ENCODE peak calls at places on chromosome 18, in nine cellular contexts. Q is HTR-8/SVneo, E is neuronal stem cell, M is left ventricle myocardium inferior, T is C1 segment of cervical spinal cord, D is NCI-H526, Y is ecto neural progenitor cell, V is NCI-H1417, O is Right ventricle myocardium inferior. K is an unnamed sample.

GRCh38 chr18:23669804-23670203 is 7.1 kb upstream of the ANKRD29 start:
- DNase-seq in D (no peak), M (no peak), Y (no peak), O (no peak), V (peak), E (no peak), Q (no peak), T (no peak), K (no peak)

GRCh38 chr18:44796505-44797198 is 116.0 kb downstream of the SETBP1 start:
- DNase-seq in Q (no peak), E (no peak), O (no peak), T (no peak), Y (no peak), V (no peak), M (no peak), D (no peak), K (no peak)

GRCh38 chr18:2518473-2518872 is 52.8 kb downstream of the METTL4 start:
- DNase-seq in V (no peak), Y (no peak), O (no peak), Q (no peak), D (no peak), M (no peak), T (no peak), E (no peak), K (no peak)

GRCh38 chr18:13918898-13919297 is 3.6 kb upstream of the MC2R start:
- DNase-seq in V (no peak), D (no peak), T (no peak), Q (no peak), O (no peak), E (no peak), M (no peak), Y (no peak), K (no peak)

GRCh38 chr18:10946058-10946457 is 203.3 kb downstream of the PIEZO2 start:
- DNase-seq in T (no peak), M (no peak), E (no peak), V (no peak), O (no peak), Y (no peak), D (no peak), Q (no peak), K (no peak)

GRCh38 chr18:23945416-23946079 is 69.0 kb upstream of the TTC39C start:
- DNase-seq in V (no peak), Y (no peak), O (no peak), T (no peak), M (no peak), D (no peak), Q (no peak), E (no peak), K (no peak)

GRCh38 chr18:56740645-56741044 is 89.5 kb downstream of the WDR7 start:
- DNase-seq in O (no peak), Y (no peak), T (no peak), E (no peak), M (no peak), V (no peak), Q (no peak), D (no peak), K (no peak)

GRCh38 chr18:58541137-58541788 is 87.6 kb downstream of the ALPK2 start:
- DNase-seq in M (no peak), Y (no peak), T (no peak), Q (no peak), D (no peak), O (no peak), E (no peak), V (no peak), K (no peak)

GRCh38 chr18:58753976-58754375 is 82.7 kb downstream of the MALT1 start:
- DNase-seq in Y (no peak), O (no peak), D (no peak), Q (no peak), E (no peak), M (no peak), V (no peak), T (no peak), K (no peak)

GRCh38 chr18:32893915-32894314 is 121.1 kb upstream of the KLHL14 start:
- DNase-seq in V (peak), M (no peak), Q (no peak), T (no peak), Y (no peak), D (no peak), O (no peak), E (no peak), K (no peak)

GRCh38 chr18:59055345-59056032 is 84.2 kb upstream of the SEC11C start:
- DNase-seq in E (no peak), D (no peak), Y (no peak), M (no peak), Q (no peak), T (no peak), O (no peak), V (no peak), K (no peak)

GRCh38 chr18:76363451-76364120 is 131.5 kb downstream of the ZNF516 start:
- DNase-seq in T (no peak), M (no peak), V (no peak), Y (no peak), D (no peak), E (no peak), O (no peak), Q (peak), K (no peak)

GRCh38 chr18:36672437-36673344 is 156.1 kb downstream of the TPGS2 start:
- DNase-seq in T (no peak), O (no peak), Y (no peak), E (no peak), D (no peak), Q (peak), M (no peak), V (peak), K (no peak)

GRCh38 chr18:8153887-8154583 is 455.2 kb upstream of the RAB12 start:
- DNase-seq in Y (no peak), M (no peak), D (no peak), V (no peak), E (no peak), T (no peak), O (no peak), Q (no peak), K (no peak)

GRCh38 chr18:22987547-22988182 is 54.5 kb downstream of the RBBP8 start:
- DNase-seq in Y (no peak), D (no peak), O (no peak), T (no peak), M (no peak), E (no peak), V (no peak), Q (no peak), K (no peak)

GRCh38 chr18:58785171-58785805 is 79.4 kb upstream of the ZNF532 start:
- DNase-seq in D (no peak), E (no peak), T (no peak), V (peak), Q (peak), O (no peak), Y (no peak), M (no peak), K (no peak)

GRCh38 chr18:56973487-56973886 is 173.4 kb upstream of the BOD1L2 start:
- DNase-seq in M (no peak), Q (no peak), V (no peak), D (no peak), O (no peak), Y (no peak), T (no peak), E (no peak), K (no peak)

GRCh38 chr18:57585846-57586242 is 658 bp downstream of the FECH start:
- DNase-seq in M (no peak), Q (no peak), D (no peak), O (no peak), Y (peak), E (no peak), T (peak), V (peak), K (no peak)

GRCh38 chr18:76452357-76452756 is 42.7 kb downstream of the ZNF516 start:
- DNase-seq in O (no peak), Y (no peak), V (peak), D (peak), E (no peak), M (no peak), T (no peak), Q (no peak), K (no peak)

GRCh38 chr18:3485153-3486149 is 35.5 kb downstream of the TGIF1 start:
- DNase-seq in E (no peak), M (no peak), Y (peak), V (no peak), Q (no peak), O (no peak), T (no peak), D (no peak), K (no peak)

GRCh38 chr18:2304378-2305175 is 266.7 kb downstream of the METTL4 start:
- DNase-seq in E (no peak), D (no peak), T (no peak), V (peak), Y (no peak), M (no peak), Q (peak), O (no peak), K (peak)

GRCh38 chr18:48841381-48842258 is 109.1 kb downstream of the SMAD7 start:
- DNase-seq in O (peak), Y (no peak), M (peak), T (no peak), Q (no peak), V (no peak), E (no peak), D (no peak), K (no peak)

GRCh38 chr18:6207119-6207518 is 207.6 kb downstream of the L3MBTL4 start:
- DNase-seq in M (no peak), T (no peak), Y (no peak), E (no peak), V (no peak), O (no peak), Q (no peak), D (peak), K (no peak)

GRCh38 chr18:36066731-36067117 is 635 bp downstream of the RPRD1A start:
- DNase-seq in Q (no peak), Y (no peak), M (no peak), T (no peak), D (no peak), O (no peak), E (no peak), V (no peak), K (no peak)

GRCh38 chr18:24695168-24695567 is 234.7 kb downstream of the HRH4 start:
- DNase-seq in E (no peak), Y (no peak), D (no peak), O (no peak), Q (no peak), V (peak), T (no peak), M (no peak), K (no peak)